ENCODE peak calls at places on chromosome 19, in ten cellular contexts. One of them, this sample, is unnamed. For H3K36me3, the result is how much of the 10 kb centered on the place peaks cover.

GRCh38 chr19:20167020-20167644 is at the start of gene ZNF486:
- DNase-seq in prostate gland: peak
- DNase-seq in colonic mucosa: peak
- DNase-seq in IMR-90: peak
- DNase-seq in Peyer's patch: peak
- DNase-seq in psoas muscle: peak
- DNase-seq in tibial artery: peak
- DNase-seq in HAP-1: no peak
- DNase-seq in cardiac muscle cell: peak
- DNase-seq in uterus: peak
- DNase-seq in this sample: peak

GRCh38 chr19:40231544-40232424 is 5.3 kb upstream of the CCNP start:
- DNase-seq in tibial artery: no peak
- DNase-seq in cardiac muscle cell: peak
- DNase-seq in psoas muscle: no peak
- DNase-seq in IMR-90: no peak
- DNase-seq in Peyer's patch: no peak
- DNase-seq in prostate gland: no peak
- DNase-seq in HAP-1: no peak
- DNase-seq in uterus: no peak
- DNase-seq in colonic mucosa: no peak
- DNase-seq in this sample: no peak

GRCh38 chr19:33580026-33580644 is 41.6 kb upstream of the CHST8 start:
- DNase-seq in tibial artery: no peak
- DNase-seq in Peyer's patch: no peak
- DNase-seq in psoas muscle: no peak
- DNase-seq in HAP-1: no peak
- DNase-seq in colonic mucosa: no peak
- DNase-seq in cardiac muscle cell: no peak
- DNase-seq in uterus: no peak
- DNase-seq in IMR-90: no peak
- DNase-seq in prostate gland: peak
- DNase-seq in this sample: no peak

GRCh38 chr19:39390460-39390758 is 497 bp downstream of the PAF1 start:
- DNase-seq in colonic mucosa: peak
- DNase-seq in HAP-1: no peak
- DNase-seq in psoas muscle: no peak
- DNase-seq in tibial artery: no peak
- DNase-seq in cardiac muscle cell: no peak
- DNase-seq in Peyer's patch: no peak
- DNase-seq in uterus: no peak
- DNase-seq in prostate gland: peak
- DNase-seq in IMR-90: no peak
- DNase-seq in this sample: no peak

GRCh38 chr19:54606891-54607781 is 13.7 kb downstream of the LILRA1 start:
- DNase-seq in Peyer's patch: no peak
- DNase-seq in cardiac muscle cell: no peak
- DNase-seq in IMR-90: no peak
- DNase-seq in tibial artery: no peak
- DNase-seq in psoas muscle: no peak
- DNase-seq in uterus: no peak
- DNase-seq in prostate gland: no peak
- DNase-seq in HAP-1: no peak
- DNase-seq in colonic mucosa: no peak
- DNase-seq in this sample: no peak

GRCh38 chr19:14174883-14175282 is 31.1 kb downstream of the ADGRL1 start:
- DNase-seq in Peyer's patch: no peak
- DNase-seq in uterus: no peak
- DNase-seq in tibial artery: no peak
- DNase-seq in prostate gland: no peak
- DNase-seq in colonic mucosa: no peak
- DNase-seq in HAP-1: no peak
- DNase-seq in IMR-90: no peak
- DNase-seq in psoas muscle: no peak
- DNase-seq in cardiac muscle cell: no peak
- DNase-seq in this sample: no peak

GRCh38 chr19:54850930-54851329 is 687 bp downstream of the KIR3DL2 start:
- DNase-seq in HAP-1: no peak
- DNase-seq in colonic mucosa: no peak
- DNase-seq in psoas muscle: no peak
- DNase-seq in Peyer's patch: no peak
- DNase-seq in prostate gland: peak
- DNase-seq in IMR-90: no peak
- DNase-seq in tibial artery: no peak
- DNase-seq in cardiac muscle cell: no peak
- DNase-seq in uterus: no peak
- DNase-seq in this sample: no peak

GRCh38 chr19:31266731-31267130 is 82.5 kb downstream of the TSHZ3 start:
- DNase-seq in uterus: no peak
- DNase-seq in cardiac muscle cell: no peak
- DNase-seq in tibial artery: peak
- DNase-seq in prostate gland: no peak
- DNase-seq in psoas muscle: no peak
- DNase-seq in HAP-1: no peak
- DNase-seq in IMR-90: no peak
- DNase-seq in colonic mucosa: no peak
- DNase-seq in Peyer's patch: no peak
- DNase-seq in this sample: no peak

GRCh38 chr19:49642488-49643035 is 553 bp downstream of the SCAF1 start:
- DNase-seq in colonic mucosa: peak
- DNase-seq in IMR-90: no peak
- DNase-seq in psoas muscle: no peak
- DNase-seq in HAP-1: no peak
- DNase-seq in tibial artery: no peak
- DNase-seq in prostate gland: no peak
- DNase-seq in uterus: no peak
- DNase-seq in Peyer's patch: no peak
- DNase-seq in cardiac muscle cell: no peak
- DNase-seq in this sample: no peak

GRCh38 chr19:33241530-33242101 is 16.0 kb upstream of the SLC7A10 start:
- DNase-seq in tibial artery: no peak
- DNase-seq in psoas muscle: no peak
- DNase-seq in cardiac muscle cell: no peak
- DNase-seq in uterus: peak
- DNase-seq in Peyer's patch: peak
- DNase-seq in IMR-90: no peak
- DNase-seq in colonic mucosa: peak
- DNase-seq in HAP-1: no peak
- DNase-seq in prostate gland: no peak
- DNase-seq in this sample: no peak

GRCh38 chr19:41792513-41793413 is 3.6 kb upstream of the CEACAM3 start:
- DNase-seq in psoas muscle: peak
- DNase-seq in uterus: no peak
- DNase-seq in tibial artery: no peak
- DNase-seq in IMR-90: peak
- DNase-seq in prostate gland: peak
- DNase-seq in cardiac muscle cell: peak
- DNase-seq in HAP-1: peak
- DNase-seq in colonic mucosa: peak
- DNase-seq in Peyer's patch: peak
- DNase-seq in this sample: peak

GRCh38 chr19:6832412-6832811 is 55.0 kb upstream of the ADGRE1 start:
- DNase-seq in tibial artery: no peak
- DNase-seq in cardiac muscle cell: no peak
- DNase-seq in uterus: no peak
- DNase-seq in Peyer's patch: no peak
- DNase-seq in psoas muscle: no peak
- DNase-seq in IMR-90: no peak
- DNase-seq in prostate gland: no peak
- DNase-seq in colonic mucosa: no peak
- DNase-seq in HAP-1: no peak
- DNase-seq in this sample: no peak

GRCh38 chr19:6223461-6224307 is 56.1 kb downstream of the MLLT1 start:
- DNase-seq in cardiac muscle cell: no peak
- DNase-seq in IMR-90: no peak
- DNase-seq in Peyer's patch: no peak
- DNase-seq in prostate gland: no peak
- DNase-seq in HAP-1: no peak
- DNase-seq in psoas muscle: peak
- DNase-seq in uterus: no peak
- DNase-seq in tibial artery: no peak
- DNase-seq in colonic mucosa: no peak
- DNase-seq in this sample: no peak

GRCh38 chr19:37329686-37330085 is 41.2 kb upstream of the ZNF527 start:
- DNase-seq in uterus: no peak
- DNase-seq in prostate gland: no peak
- DNase-seq in cardiac muscle cell: no peak
- DNase-seq in IMR-90: no peak
- DNase-seq in Peyer's patch: no peak
- DNase-seq in tibial artery: no peak
- DNase-seq in HAP-1: no peak
- DNase-seq in colonic mucosa: no peak
- DNase-seq in psoas muscle: no peak
- DNase-seq in this sample: no peak

GRCh38 chr19:39197808-39198207 is 1.0 kb downstream of the NCCRP1 start:
- DNase-seq in colonic mucosa: no peak
- DNase-seq in Peyer's patch: no peak
- DNase-seq in IMR-90: no peak
- DNase-seq in psoas muscle: no peak
- DNase-seq in uterus: no peak
- DNase-seq in cardiac muscle cell: no peak
- DNase-seq in tibial artery: no peak
- DNase-seq in prostate gland: no peak
- DNase-seq in HAP-1: no peak
- DNase-seq in this sample: no peak

GRCh38 chr19:8316351-8317125 is 4.6 kb downstream of the NDUFA7 start:
- DNase-seq in cardiac muscle cell: no peak
- DNase-seq in uterus: no peak
- DNase-seq in prostate gland: no peak
- DNase-seq in psoas muscle: no peak
- DNase-seq in Peyer's patch: no peak
- DNase-seq in colonic mucosa: no peak
- DNase-seq in IMR-90: no peak
- DNase-seq in tibial artery: no peak
- DNase-seq in HAP-1: no peak
- DNase-seq in this sample: no peak

GRCh38 chr19:47032171-47032811 is 12.7 kb downstream of the NPAS1 start:
- DNase-seq in cardiac muscle cell: peak
- DNase-seq in tibial artery: no peak
- DNase-seq in uterus: no peak
- DNase-seq in HAP-1: no peak
- DNase-seq in prostate gland: peak
- DNase-seq in colonic mucosa: peak
- DNase-seq in Peyer's patch: peak
- DNase-seq in psoas muscle: no peak
- DNase-seq in IMR-90: no peak
- DNase-seq in this sample: no peak

DNA sequence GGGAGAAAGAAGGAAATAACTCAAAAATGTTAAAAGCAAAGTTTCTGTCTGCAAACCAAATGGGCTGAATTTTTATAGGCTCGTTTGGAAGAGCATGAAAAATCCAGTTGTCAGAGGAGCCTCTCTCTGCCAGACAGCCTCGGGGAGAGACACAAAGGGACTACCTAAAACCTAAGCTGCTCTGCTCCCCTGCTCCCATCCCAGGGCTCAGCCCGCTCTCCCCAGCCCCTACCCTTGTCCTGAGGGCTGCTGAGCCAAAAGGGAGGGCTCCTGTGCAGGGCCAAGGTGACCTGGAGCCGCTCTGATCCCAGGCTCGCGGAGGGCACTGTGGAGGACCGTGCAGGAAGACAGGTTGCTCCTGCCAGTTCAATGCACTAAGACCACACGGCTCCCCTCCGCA is 96.7 kb upstream of the UQCRFS1 start:
- DNase-seq in tibial artery: no peak
- DNase-seq in cardiac muscle cell: no peak
- DNase-seq in HAP-1: no peak
- DNase-seq in psoas muscle: no peak
- DNase-seq in IMR-90: no peak
- DNase-seq in uterus: no peak
- DNase-seq in Peyer's patch: no peak
- DNase-seq in prostate gland: no peak
- DNase-seq in colonic mucosa: no peak
- DNase-seq in this sample: no peak
- H3K36me3 ChIP-seq in tibial artery: under half
- H3K36me3 ChIP-seq in cardiac muscle cell: under half
- H3K36me3 ChIP-seq in HAP-1: under half
- H3K36me3 ChIP-seq in psoas muscle: under half
- H3K36me3 ChIP-seq in IMR-90: under half
- H3K36me3 ChIP-seq in uterus: under half
- H3K36me3 ChIP-seq in Peyer's patch: under half
- H3K36me3 ChIP-seq in prostate gland: under half
- H3K36me3 ChIP-seq in colonic mucosa: under half
- H3K36me3 ChIP-seq in this sample: under half

DNA sequence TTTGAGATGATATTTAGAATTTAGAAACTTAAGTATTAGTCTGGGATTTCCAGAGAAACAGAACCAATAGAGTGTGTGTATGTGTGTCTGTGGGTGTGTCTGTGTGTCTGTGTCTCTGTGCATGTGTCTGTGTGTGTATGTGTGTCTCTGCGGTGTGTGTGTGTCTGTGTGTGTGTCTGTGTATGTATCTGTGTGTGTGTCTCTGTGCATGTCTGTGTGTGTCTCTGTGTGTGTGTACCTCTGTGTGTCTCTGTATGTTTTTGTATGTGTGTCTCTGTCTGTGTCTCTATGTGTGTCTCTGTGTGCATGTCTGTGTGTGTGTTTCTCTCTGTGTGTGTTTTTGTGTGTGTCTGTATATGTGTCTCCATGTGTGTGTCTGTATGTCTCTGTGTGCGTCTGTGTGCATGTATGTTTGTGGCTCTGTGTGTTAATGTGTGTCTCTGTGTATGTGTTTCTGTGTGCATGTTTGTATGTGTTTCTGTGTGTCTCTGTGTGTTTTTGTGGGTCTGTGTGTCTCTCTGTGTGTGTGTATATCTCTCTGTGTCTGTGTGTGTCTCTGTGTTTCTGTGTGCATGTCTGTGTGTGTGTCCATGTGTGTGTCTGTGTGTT is 22.0 kb downstream of the GPR42 start:
- DNase-seq in psoas muscle: no peak
- DNase-seq in Peyer's patch: no peak
- DNase-seq in cardiac muscle cell: no peak
- DNase-seq in IMR-90: no peak
- DNase-seq in HAP-1: no peak
- DNase-seq in prostate gland: no peak
- DNase-seq in colonic mucosa: no peak
- DNase-seq in uterus: no peak
- DNase-seq in tibial artery: no peak
- DNase-seq in this sample: no peak
- H3K36me3 ChIP-seq in psoas muscle: under half
- H3K36me3 ChIP-seq in Peyer's patch: under half
- H3K36me3 ChIP-seq in cardiac muscle cell: under half
- H3K36me3 ChIP-seq in IMR-90: under half
- H3K36me3 ChIP-seq in HAP-1: under half
- H3K36me3 ChIP-seq in prostate gland: under half
- H3K36me3 ChIP-seq in colonic mucosa: under half
- H3K36me3 ChIP-seq in uterus: under half
- H3K36me3 ChIP-seq in tibial artery: under half
- H3K36me3 ChIP-seq in this sample: under half

GRCh38 chr19:911197-912033 is 1.6 kb downstream of the R3HDM4 start:
- DNase-seq in Peyer's patch: no peak
- DNase-seq in cardiac muscle cell: no peak
- DNase-seq in uterus: no peak
- DNase-seq in IMR-90: no peak
- DNase-seq in prostate gland: no peak
- DNase-seq in colonic mucosa: no peak
- DNase-seq in psoas muscle: no peak
- DNase-seq in HAP-1: no peak
- DNase-seq in tibial artery: no peak
- DNase-seq in this sample: no peak
- H3K36me3 ChIP-seq in Peyer's patch: under half
- H3K36me3 ChIP-seq in cardiac muscle cell: under half
- H3K36me3 ChIP-seq in uterus: under half
- H3K36me3 ChIP-seq in IMR-90: under half
- H3K36me3 ChIP-seq in prostate gland: under half
- H3K36me3 ChIP-seq in colonic mucosa: under half
- H3K36me3 ChIP-seq in psoas muscle: under half
- H3K36me3 ChIP-seq in HAP-1: under half
- H3K36me3 ChIP-seq in tibial artery: under half
- H3K36me3 ChIP-seq in this sample: under half

GRCh38 chr19:51977346-51977745 is 9.3 kb downstream of the ZNF350 start:
- DNase-seq in tibial artery: no peak
- DNase-seq in Peyer's patch: no peak
- DNase-seq in prostate gland: no peak
- DNase-seq in HAP-1: no peak
- DNase-seq in colonic mucosa: no peak
- DNase-seq in psoas muscle: no peak
- DNase-seq in uterus: no peak
- DNase-seq in IMR-90: no peak
- DNase-seq in cardiac muscle cell: no peak
- DNase-seq in this sample: no peak
- H3K36me3 ChIP-seq in tibial artery: half or more
- H3K36me3 ChIP-seq in Peyer's patch: half or more
- H3K36me3 ChIP-seq in prostate gland: under half
- H3K36me3 ChIP-seq in HAP-1: under half
- H3K36me3 ChIP-seq in colonic mucosa: under half
- H3K36me3 ChIP-seq in psoas muscle: under half
- H3K36me3 ChIP-seq in uterus: under half
- H3K36me3 ChIP-seq in IMR-90: under half
- H3K36me3 ChIP-seq in cardiac muscle cell: under half
- H3K36me3 ChIP-seq in this sample: under half

This sample was measured in tibial nerve.